ENCODE peak calls at places on chromosomes 4 and X, in ten cellular contexts. M is CD8-positive, alpha-beta T cell; C is ascending aorta; L is brain microvascular endothelial cell; H is upper lobe of left lung; Y is Peyer's patch; X is breast epithelium; W is spleen; U is PC-9; P is pancreas. S is an unnamed sample.

GRCh38 chr4:161714928-161715327 is 448.9 kb downstream of the FSTL5 start:
- DNase-seq in M (no peak), C (no peak), L (no peak), H (no peak), Y (no peak), X (no peak), W (no peak), U (no peak), P (no peak), S (no peak)

GRCh38 chr4:163353054-163353453 is 9.4 kb downstream of the NPY5R start:
- DNase-seq in M (no peak), C (no peak), L (no peak), H (no peak), Y (no peak), X (no peak), W (no peak), U (no peak), P (no peak), S (no peak)

GRCh38 chrX:129840334-129840733 is 3.4 kb downstream of the ZDHHC9 start:
- DNase-seq in M (no peak), C (no peak), L (no peak), H (no peak), Y (no peak), X (no peak), W (no peak), U (no peak), P (no peak), S (no peak)

GRCh38 chr4:39814403-39815185 is 116.7 kb downstream of the UBE2K start:
- DNase-seq in M (no peak), C (no peak), L (peak; percentile 5), H (no peak), Y (no peak), X (no peak), W (no peak), U (no peak), P (no peak), S (no peak)

GRCh38 chrX:140762061-140762460 is 52.5 kb downstream of the LINC00632 start:
- DNase-seq in M (no peak), C (no peak), L (peak; percentile 69), H (peak; percentile 22), Y (no peak), X (no peak), W (no peak), U (no peak), P (peak; percentile 17), S (no peak)

GRCh38 chr4:103018391-103019318 is 850 bp downstream of the SLC9B1 start:
- DNase-seq in M (no peak), C (no peak), L (peak; percentile 9), H (no peak), Y (no peak), X (no peak), W (no peak), U (no peak), P (peak; percentile 16), S (no peak)

GRCh38 chrX:38214551-38214950 is 6.1 kb downstream of the SRPX start:
- DNase-seq in M (no peak), C (no peak), L (no peak), H (no peak), Y (no peak), X (no peak), W (no peak), U (no peak), P (no peak), S (no peak)

GRCh38 chrX:68681443-68681941 is 34.0 kb downstream of the STARD8 start:
- DNase-seq in M (no peak), C (no peak), L (peak; percentile 40), H (no peak), Y (no peak), X (no peak), W (no peak), U (no peak), P (no peak), S (no peak)

GRCh38 chr4:92483341-92483740 is 179.6 kb downstream of the GRID2 start:
- DNase-seq in M (no peak), C (no peak), L (no peak), H (no peak), Y (no peak), X (no peak), W (no peak), U (no peak), P (no peak), S (no peak)

GRCh38 chrX:45007598-45007997 is 134.6 kb downstream of the KDM6A start:
- DNase-seq in M (no peak), C (no peak), L (no peak), H (no peak), Y (no peak), X (no peak), W (no peak), U (no peak), P (no peak), S (no peak)

GRCh38 chrX:74383611-74384010 is 37.7 kb upstream of the SLC16A2 start:
- DNase-seq in M (no peak), C (no peak), L (peak; percentile 35), H (no peak), Y (no peak), X (no peak), W (no peak), U (peak; percentile 56), P (no peak), S (no peak)

GRCh38 chr4:11218692-11219091 is 210.0 kb downstream of the HS3ST1 start:
- DNase-seq in M (no peak), C (no peak), L (no peak), H (no peak), Y (no peak), X (no peak), W (no peak), U (no peak), P (no peak), S (no peak)

GRCh38 chr4:54189140-54189539 is 40.0 kb upstream of the PDGFRA start:
- DNase-seq in M (no peak), C (no peak), L (no peak), H (no peak), Y (no peak), X (no peak), W (no peak), U (no peak), P (no peak), S (no peak)

GRCh38 chr4:173317003-173317402 is 17.2 kb downstream of the HMGB2 start:
- DNase-seq in M (no peak), C (no peak), L (no peak), H (no peak), Y (no peak), X (no peak), W (no peak), U (no peak), P (no peak), S (no peak)

GRCh38 chrX:53257670-53258423 is 23.5 kb downstream of the IQSEC2 start:
- DNase-seq in M (no peak), C (no peak), L (no peak), H (no peak), Y (no peak), X (no peak), W (no peak), U (no peak), P (no peak), S (no peak)

GRCh38 chr4:189177130-189177529 is 763.5 kb upstream of the FRG1 start:
- DNase-seq in M (no peak), C (no peak), L (no peak), H (no peak), Y (no peak), X (no peak), W (no peak), U (no peak), P (no peak), S (no peak)

GRCh38 chr4:148029781-148030180 is 297.9 kb downstream of the ARHGAP10 start:
- DNase-seq in M (no peak), C (no peak), L (no peak), H (no peak), Y (no peak), X (no peak), W (no peak), U (no peak), P (no peak), S (no peak)

GRCh38 chr4:148034821-148035220 is 302.9 kb downstream of the ARHGAP10 start:
- DNase-seq in M (no peak), C (no peak), L (no peak), H (no peak), Y (no peak), X (no peak), W (no peak), U (no peak), P (no peak), S (no peak)

GRCh38 chr4:148026022-148026421 is 294.1 kb downstream of the ARHGAP10 start:
- DNase-seq in M (no peak), C (no peak), L (peak; percentile 91), H (no peak), Y (no peak), X (no peak), W (no peak), U (no peak), P (no peak), S (no peak)

GRCh38 chr4:148030486-148030885 is 298.6 kb downstream of the ARHGAP10 start:
- DNase-seq in M (no peak), C (no peak), L (no peak), H (no peak), Y (no peak), X (no peak), W (no peak), U (no peak), P (no peak), S (no peak)
- H3K27ac ChIP-seq in M (no peak overlapping the region), C (no peak overlapping the region), L (no peak overlapping the region), H (no peak overlapping the region), Y (no peak overlapping the region), X (no peak overlapping the region), W (no peak overlapping the region), U (peak overlapping the region; percentile 32), P (no peak overlapping the region), S (no peak overlapping the region)

GRCh38 chr4:110211007-110211769 is 12.8 kb upstream of the ELOVL6 start:
- DNase-seq in M (no peak), C (no peak), L (no peak), H (no peak), Y (no peak), X (no peak), W (no peak), U (no peak), P (no peak), S (no peak)
- TF ChIP-seq CTCF in M (peak; percentile 83), C (peak; percentile 75), L (peak; percentile 76), H (peak; percentile 63), Y (peak; percentile 74), X (peak; percentile 24), W (peak; percentile 67), U (peak; percentile 72), P (peak; percentile 75), S (peak; percentile 78)

GRCh38 chr4:3657917-3658913 is 108.0 kb upstream of the ADRA2C start:
- DNase-seq in M (no peak), C (peak; percentile 75), L (peak; percentile 86), H (no peak), Y (no peak), X (no peak), W (no peak), U (no peak), P (no peak), S (peak; percentile 80)
- H3K4me3 ChIP-seq in M (no peak overlapping the region), C (no peak overlapping the region), L (no peak overlapping the region), H (no peak overlapping the region), Y (no peak overlapping the region), X (no peak overlapping the region), W (no peak overlapping the region), U (no peak overlapping the region), P (no peak overlapping the region), S (peak overlapping the region; percentile 47)

DNA sequence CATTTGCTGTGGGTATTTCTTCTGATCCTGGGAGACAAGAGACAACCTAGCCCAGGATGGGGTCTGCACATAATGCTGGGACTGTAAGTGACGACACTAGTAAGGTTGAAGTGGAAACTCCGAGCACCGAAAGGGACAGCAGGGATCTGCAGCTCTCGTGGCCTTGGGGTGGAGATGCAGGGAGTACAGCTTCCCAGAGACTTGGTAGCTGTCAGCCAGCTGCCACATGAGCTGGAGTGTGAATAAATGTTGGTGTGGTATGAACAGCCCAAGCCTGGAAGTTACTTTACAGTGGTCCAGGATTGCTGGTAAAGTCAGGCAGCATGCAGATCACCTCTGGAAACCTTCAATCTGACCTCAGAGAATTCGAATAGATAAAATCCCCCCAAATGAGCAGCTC is 97.6 kb downstream of the FAM193A start:
- DNase-seq in M (no peak), C (no peak), L (no peak), H (no peak), Y (no peak), X (no peak), W (no peak), U (no peak), P (no peak), S (no peak)
- H3K27ac ChIP-seq in M (no peak overlapping the region), C (no peak overlapping the region), L (no peak overlapping the region), H (no peak overlapping the region), Y (no peak overlapping the region), X (no peak overlapping the region), W (no peak overlapping the region), U (no peak overlapping the region), P (no peak overlapping the region), S (no peak overlapping the region)

S was measured in thoracic aorta.